ENCODE peak calls at places on chromosomes 16 and 17, in seven cellular contexts. U, O, A, M, Y, I and L are unnamed samples.

GRCh38 chr17:75271955-75272847 is 1.2 kb upstream of the MIF4GD start:
- DNase-seq in Y (no peak), O (peak; percentile 86), I (no peak), M (peak; percentile 43), A (no peak), U (no peak), L (no peak)

GRCh38 chr16:4298761-4299522 is 16.9 kb upstream of the GLIS2 start:
- DNase-seq in M (peak; percentile 94), U (no peak), I (no peak), Y (peak; percentile 91), O (peak; percentile 79), A (peak; percentile 88), L (no peak)

GRCh38 chr17:60573139-60573975 is 26.6 kb upstream of the PPM1D start:
- DNase-seq in Y (no peak), O (peak; percentile 28), U (no peak), A (no peak), I (no peak), M (peak; percentile 54), L (no peak)

GRCh38 chr16:5065813-5066212 is at the start of gene C16orf89:
- DNase-seq in U (no peak), A (peak; percentile 81), M (no peak), O (no peak), Y (no peak), I (no peak), L (no peak)

GRCh38 chr17:57273471-57273870 is 17.1 kb downstream of the MSI2 start:
- DNase-seq in Y (no peak), O (no peak), U (no peak), I (no peak), A (no peak), M (no peak), L (no peak)

GRCh38 chr16:56911771-56912541 is 20.0 kb upstream of the HERPUD1 start:
- DNase-seq in Y (no peak), A (peak; percentile 69), M (peak; percentile 82), U (no peak), O (peak; percentile 56), I (no peak), L (no peak)

GRCh38 chr16:11047939-11048500 is 103.7 kb downstream of the CLEC16A start:
- DNase-seq in U (no peak), A (no peak), Y (no peak), M (no peak), O (no peak), I (no peak), L (no peak)

GRCh38 chr16:85729452-85729851 is 21.4 kb downstream of the C16orf74 start:
- DNase-seq in M (no peak), I (no peak), A (no peak), O (no peak), Y (no peak), U (no peak), L (no peak)